ENCODE peak calls at places on chromosomes 4 and X, in four cellular contexts. J is mesenchymal stem cell; W is stimulated activated CD4-positive, alpha-beta T cell treated with anti-CD3 and anti-CD28 coated beads, Interleukin-1b, Interleukin-23, amount 100 ng/mL, for 1 hour; U is IMR-90. Z is an unnamed sample.

GRCh38 chrX:55007633-55008032 is 7.5 kb downstream of the APEX2 start:
- DNase-seq in U (peak), W (no peak), J (peak), Z (no peak)

GRCh38 chr4:185730387-185730786 is 81.6 kb downstream of the SORBS2 start:
- DNase-seq in J (no peak), W (no peak), U (no peak), Z (no peak)

GRCh38 chr4:1201851-1202525 is 29.6 kb upstream of the SPON2 start:
- DNase-seq in J (peak), U (peak), W (peak), Z (no peak)

GRCh38 chr4:1202526-1203378 is 30.4 kb upstream of the SPON2 start:
- DNase-seq in U (no peak), W (no peak), J (no peak), Z (no peak)

GRCh38 chrX:133859860-133860259 is 125.5 kb downstream of the GPC3 start:
- DNase-seq in J (no peak), W (no peak), U (peak), Z (no peak)

GRCh38 chr4:101020956-101021355 is 326.4 kb downstream of the PPP3CA start:
- DNase-seq in W (no peak), U (peak), J (peak), Z (no peak)

GRCh38 chr4:146342600-146343192 is 128.4 kb downstream of the REELD1 start:
- DNase-seq in J (peak), U (peak), W (no peak), Z (no peak)

GRCh38 chr4:26916195-26916594 is 55.6 kb downstream of the STIM2 start:
- DNase-seq in U (peak), J (peak), W (no peak), Z (no peak)

GRCh38 chr4:66741081-66741480 is 804.2 kb downstream of the CENPC start:
- DNase-seq in W (no peak), U (no peak), J (no peak), Z (no peak)

Z was measured in cortex of kidney.